ENCODE peak calls at places on chromosomes 11 and 22, in ten cellular contexts. Q, I, H, V, Y, U, J, P, K and D are unnamed samples.

GRCh38 chr22:39527481-39527961 is 5.0 kb downstream of the RPS19BP1 start:
- DNase-seq in Q (no peak), I (no peak), H (no peak), V (no peak), Y (peak), U (peak), J (no peak), P (no peak), K (no peak), D (no peak)

GRCh38 chr11:66725646-66726045 is 3.4 kb downstream of the SPTBN2 start:
- DNase-seq in Q (no peak), I (no peak), H (no peak), V (no peak), Y (no peak), U (no peak), J (no peak), P (no peak), K (peak), D (no peak)

GRCh38 chr11:118933486-118933885 is 7.8 kb upstream of the BCL9L start:
- DNase-seq in Q (no peak), I (peak), H (no peak), V (no peak), Y (no peak), U (no peak), J (no peak), P (no peak), K (no peak), D (no peak)

GRCh38 chr11:46896719-46897406 is 21.5 kb downstream of the LRP4 start:
- DNase-seq in Q (no peak), I (no peak), H (no peak), V (no peak), Y (peak), U (no peak), J (no peak), P (no peak), K (peak), D (no peak)

GRCh38 chr11:45752136-45752535 is 52.8 kb upstream of the SLC35C1 start:
- DNase-seq in Q (no peak), I (no peak), H (no peak), V (no peak), Y (no peak), U (no peak), J (no peak), P (no peak), K (no peak), D (no peak)

GRCh38 chr11:121553806-121554205 is 101.0 kb upstream of the SORL1-AS1 start:
- DNase-seq in Q (no peak), I (no peak), H (no peak), V (peak), Y (peak), U (no peak), J (no peak), P (no peak), K (peak), D (no peak)

GRCh38 chr11:68329993-68330699 is 17.8 kb downstream of the LRP5 start:
- DNase-seq in Q (no peak), I (no peak), H (no peak), V (peak), Y (no peak), U (no peak), J (no peak), P (no peak), K (no peak), D (no peak)

GRCh38 chr11:21104641-21105040 is 435.3 kb downstream of the NELL1 start:
- DNase-seq in Q (no peak), I (no peak), H (no peak), V (no peak), Y (no peak), U (no peak), J (no peak), P (no peak), K (no peak), D (no peak)

GRCh38 chr11:121930004-121930965 is 185.7 kb downstream of the BLID start:
- DNase-seq in Q (no peak), I (no peak), H (no peak), V (no peak), Y (no peak), U (peak), J (no peak), P (no peak), K (peak), D (no peak)

GRCh38 chr11:71145988-71146824 is 106.2 kb downstream of the SHANK2 start:
- DNase-seq in Q (no peak), I (no peak), H (no peak), V (no peak), Y (no peak), U (no peak), J (no peak), P (no peak), K (no peak), D (no peak)

GRCh38 chr22:46661221-46661851 is 41.1 kb downstream of the GRAMD4 start:
- DNase-seq in Q (no peak), I (no peak), H (no peak), V (no peak), Y (peak), U (no peak), J (no peak), P (peak), K (peak), D (no peak)

GRCh38 chr11:126415669-126416420 is 60.4 kb downstream of the ST3GAL4 start:
- DNase-seq in Q (no peak), I (peak), H (no peak), V (no peak), Y (no peak), U (peak), J (no peak), P (no peak), K (peak), D (no peak)

GRCh38 chr11:19419021-19419750 is 178.4 kb upstream of the E2F8 start:
- DNase-seq in Q (no peak), I (no peak), H (no peak), V (no peak), Y (no peak), U (no peak), J (no peak), P (no peak), K (peak), D (no peak)

GRCh38 chr11:48066881-48067800 is 86.8 kb downstream of the PTPRJ start:
- DNase-seq in Q (no peak), I (no peak), H (no peak), V (peak), Y (no peak), U (no peak), J (no peak), P (no peak), K (no peak), D (peak)

GRCh38 chr22:50626856-50627451 is 998 bp downstream of the ARSA start:
- DNase-seq in Q (no peak), I (no peak), H (no peak), V (peak), Y (no peak), U (no peak), J (no peak), P (no peak), K (no peak), D (no peak)

GRCh38 chr22:39003165-39003638 is 10.9 kb upstream of the APOBEC3C start:
- DNase-seq in Q (peak), I (peak), H (peak), V (peak), Y (peak), U (peak), J (peak), P (peak), K (peak), D (peak)

GRCh38 chr11:128620306-128621175 is 33.2 kb upstream of the ETS1 start:
- DNase-seq in Q (no peak), I (no peak), H (no peak), V (peak), Y (no peak), U (no peak), J (no peak), P (no peak), K (peak), D (no peak)

GRCh38 chr11:97451441-97451840 is 1061.6 kb downstream of the JRKL start:
- DNase-seq in Q (no peak), I (no peak), H (no peak), V (no peak), Y (no peak), U (no peak), J (no peak), P (no peak), K (no peak), D (no peak)

GRCh38 chr11:117376517-117376916 is 48.9 kb downstream of the CEP164 start:
- DNase-seq in Q (no peak), I (no peak), H (no peak), V (no peak), Y (no peak), U (no peak), J (no peak), P (no peak), K (no peak), D (no peak)

GRCh38 chr22:27844656-27845602 is 43.4 kb upstream of the MN1 start:
- DNase-seq in Q (no peak), I (no peak), H (no peak), V (peak), Y (no peak), U (no peak), J (no peak), P (no peak), K (peak), D (no peak)

GRCh38 chr11:36469881-36470802 is 39.9 kb downstream of the TRAF6 start:
- DNase-seq in Q (no peak), I (no peak), H (no peak), V (no peak), Y (no peak), U (no peak), J (no peak), P (no peak), K (peak), D (no peak)

GRCh38 chr11:33490842-33491370 is 209.7 kb downstream of the C11orf91 start:
- DNase-seq in Q (no peak), I (no peak), H (no peak), V (no peak), Y (no peak), U (no peak), J (no peak), P (no peak), K (no peak), D (no peak)

GRCh38 chr22:30301995-30302809 is 12.9 kb upstream of the CASTOR1 start:
- DNase-seq in Q (no peak), I (no peak), H (no peak), V (no peak), Y (peak), U (peak), J (no peak), P (no peak), K (peak), D (no peak)

GRCh38 chr22:38289583-38290082 is 16.8 kb upstream of the TMEM184B start:
- DNase-seq in Q (no peak), I (no peak), H (no peak), V (no peak), Y (no peak), U (peak), J (no peak), P (no peak), K (no peak), D (no peak)

GRCh38 chr22:47547881-47548630 is 785.6 kb downstream of the TBC1D22A start:
- DNase-seq in Q (no peak), I (no peak), H (no peak), V (no peak), Y (no peak), U (no peak), J (no peak), P (no peak), K (no peak), D (no peak)

GRCh38 chr11:77035041-77035440 is 843 bp downstream of the B3GNT6 start:
- DNase-seq in Q (no peak), I (no peak), H (no peak), V (no peak), Y (no peak), U (no peak), J (no peak), P (no peak), K (no peak), D (no peak)

GRCh38 chr11:66880484-66881211 is 23.8 kb downstream of the LRFN4 start:
- DNase-seq in Q (no peak), I (no peak), H (no peak), V (no peak), Y (peak), U (no peak), J (no peak), P (peak), K (no peak), D (no peak)

GRCh38 chr11:4102711-4103110 is 8.1 kb downstream of the RRM1 start:
- DNase-seq in Q (no peak), I (no peak), H (no peak), V (no peak), Y (no peak), U (no peak), J (no peak), P (no peak), K (no peak), D (no peak)

GRCh38 chr11:38680166-38680565 is 2082.1 kb upstream of the RAG2 start:
- DNase-seq in Q (no peak), I (no peak), H (no peak), V (no peak), Y (no peak), U (no peak), J (no peak), P (no peak), K (no peak), D (no peak)

DNA sequence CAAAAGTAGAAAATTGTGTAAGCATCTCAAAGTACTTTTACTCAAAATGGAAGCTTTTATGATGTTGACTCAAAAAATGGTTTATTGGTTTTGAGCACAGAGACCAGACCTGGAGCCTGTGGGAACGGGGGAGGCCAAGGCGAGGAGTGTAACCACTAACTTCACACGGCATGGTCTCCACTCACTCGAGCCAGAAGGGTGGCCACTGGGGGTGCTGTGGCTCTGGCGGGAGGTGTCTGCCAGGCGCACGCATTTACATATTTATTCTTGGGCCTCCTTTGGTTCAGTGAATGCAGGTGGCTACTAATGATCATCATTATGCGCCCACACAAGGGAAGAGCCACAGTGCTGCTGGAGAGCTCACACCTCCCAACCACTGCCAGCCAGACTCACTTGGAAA is 64.6 kb downstream of the FLRT1 start:
- DNase-seq in Q (no peak), I (no peak), H (no peak), V (peak), Y (no peak), U (no peak), J (peak), P (no peak), K (no peak), D (no peak)
- TF ChIP-seq CTCF in Q (peak), I (no peak), H (peak), V (peak), Y (no peak), U (no peak), J (no peak), P (no peak), K (peak), D (no peak)

GRCh38 chr11:74699615-74700396 is 31.4 kb downstream of the CHRDL2 start:
- DNase-seq in Q (no peak), I (no peak), H (no peak), V (no peak), Y (no peak), U (no peak), J (no peak), P (no peak), K (no peak), D (no peak)

GRCh38 chr11:74702383-74703007 is 28.7 kb downstream of the CHRDL2 start:
- DNase-seq in Q (peak), I (peak), H (no peak), V (peak), Y (peak), U (peak), J (peak), P (no peak), K (peak), D (peak)

GRCh38 chr11:74697722-74698121 is 33.5 kb downstream of the CHRDL2 start:
- DNase-seq in Q (no peak), I (no peak), H (no peak), V (no peak), Y (no peak), U (no peak), J (no peak), P (no peak), K (no peak), D (no peak)

GRCh38 chr11:74703211-74703610 is 28.0 kb downstream of the CHRDL2 start:
- DNase-seq in Q (no peak), I (no peak), H (no peak), V (no peak), Y (no peak), U (no peak), J (no peak), P (no peak), K (no peak), D (no peak)

GRCh38 chr11:74701351-74701750 is 29.9 kb downstream of the CHRDL2 start:
- DNase-seq in Q (no peak), I (no peak), H (no peak), V (peak), Y (no peak), U (no peak), J (peak), P (no peak), K (no peak), D (no peak)
- TF ChIP-seq CTCF in Q (peak), I (no peak), H (no peak), V (peak), Y (no peak), U (no peak), J (peak), P (no peak), K (peak), D (no peak)

GRCh38 chr11:70082829-70083228 is 4.7 kb downstream of the ANO1 start:
- DNase-seq in Q (no peak), I (no peak), H (no peak), V (peak), Y (peak), U (no peak), J (no peak), P (no peak), K (no peak), D (peak)
- TF ChIP-seq CTCF in Q (no peak), I (no peak), H (peak), V (peak), Y (peak), U (no peak), J (no peak), P (peak), K (peak), D (no peak)

DNA sequence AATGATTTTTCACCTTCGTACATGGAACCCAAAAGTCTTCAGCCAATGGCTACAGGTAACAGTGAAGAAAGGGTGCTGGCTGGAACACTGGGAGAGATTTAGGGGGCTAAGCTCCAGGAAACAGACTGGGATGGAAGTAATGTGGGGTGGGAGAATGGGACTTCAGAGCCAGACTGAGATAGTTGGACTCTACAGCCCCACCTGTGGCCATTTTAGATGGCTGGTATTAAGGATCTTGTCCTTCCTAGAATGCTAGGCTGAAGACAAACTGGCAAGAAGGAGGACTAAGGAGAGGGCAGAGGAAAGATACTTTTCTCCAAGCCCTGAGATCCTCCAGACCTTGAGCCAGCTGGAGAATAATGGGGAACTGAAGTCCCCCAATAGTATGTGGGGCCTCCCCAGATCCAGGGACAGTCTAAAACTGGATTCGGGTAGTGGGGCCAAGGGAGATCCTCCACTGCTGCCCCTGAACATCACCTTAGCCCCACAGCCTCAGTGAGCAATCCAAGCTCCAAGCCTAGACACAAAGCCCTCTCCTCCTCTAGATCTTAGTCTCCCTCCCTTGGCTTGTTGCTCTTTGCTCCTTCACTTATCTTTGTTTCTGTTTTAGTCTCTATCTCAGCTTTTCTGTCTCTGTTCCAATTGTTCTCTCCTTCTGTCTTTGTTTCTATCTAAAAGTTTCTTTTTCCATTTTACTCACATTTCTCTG is 16.1 kb upstream of the RRAS2 start:
- DNase-seq in Q (no peak), I (no peak), H (no peak), V (peak), Y (no peak), U (no peak), J (peak), P (no peak), K (no peak), D (no peak)
- TF ChIP-seq CTCF in Q (peak), I (no peak), H (peak), V (peak), Y (peak), U (no peak), J (peak), P (peak), K (peak), D (peak)

DNA sequence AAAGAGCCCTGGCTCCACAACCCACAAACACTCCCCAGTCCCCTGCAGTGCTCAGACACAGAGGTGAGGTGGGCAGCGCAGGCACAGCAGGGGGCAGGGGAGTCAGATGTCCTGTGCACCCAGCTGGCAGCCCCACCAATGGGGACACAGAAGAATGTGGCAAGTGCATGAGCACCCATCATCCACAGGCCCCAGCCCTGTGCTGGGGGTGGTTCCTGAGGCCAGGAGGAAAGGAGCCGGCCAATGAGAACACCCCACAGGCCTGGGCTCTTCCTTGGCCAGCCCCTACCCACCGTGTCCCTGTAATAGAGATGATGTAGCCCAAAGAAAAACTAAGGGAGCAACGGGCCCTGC is 9.3 kb downstream of the GNB1L start:
- DNase-seq in Q (no peak), I (no peak), H (no peak), V (peak), Y (no peak), U (no peak), J (no peak), P (no peak), K (no peak), D (no peak)
- TF ChIP-seq CTCF in Q (no peak), I (no peak), H (no peak), V (no peak), Y (no peak), U (no peak), J (no peak), P (no peak), K (no peak), D (no peak)

GRCh38 chr11:16607675-16608644 is 130.5 kb upstream of the C11orf58 start:
- DNase-seq in Q (no peak), I (peak), H (no peak), V (peak), Y (peak), U (peak), J (peak), P (no peak), K (peak), D (peak)

GRCh38 chr11:16605440-16605970 is 132.9 kb upstream of the C11orf58 start:
- DNase-seq in Q (no peak), I (peak), H (no peak), V (peak), Y (peak), U (no peak), J (peak), P (no peak), K (peak), D (peak)

GRCh38 chr11:16606784-16607674 is 131.4 kb upstream of the C11orf58 start:
- DNase-seq in Q (no peak), I (peak), H (no peak), V (peak), Y (peak), U (peak), J (peak), P (no peak), K (no peak), D (peak)

GRCh38 chr11:16604784-16605439 is 133.5 kb upstream of the C11orf58 start:
- DNase-seq in Q (no peak), I (peak), H (no peak), V (peak), Y (peak), U (peak), J (peak), P (no peak), K (peak), D (peak)

GRCh38 chr11:16605971-16606783 is 132.3 kb upstream of the C11orf58 start:
- DNase-seq in Q (peak), I (peak), H (peak), V (peak), Y (peak), U (peak), J (peak), P (peak), K (peak), D (peak)
- TF ChIP-seq CTCF in Q (peak), I (peak), H (peak), V (peak), Y (peak), U (peak), J (peak), P (peak), K (peak), D (peak)

GRCh38 chr11:1765871-1766718 is 2.4 kb upstream of the CTSD start:
- DNase-seq in Q (no peak), I (no peak), H (no peak), V (peak), Y (no peak), U (no peak), J (peak), P (no peak), K (no peak), D (no peak)
- TF ChIP-seq CTCF in Q (peak), I (no peak), H (no peak), V (peak), Y (no peak), U (no peak), J (peak), P (peak), K (no peak), D (peak)

GRCh38 chr11:12942157-12942556 is 67.0 kb upstream of the RASSF10 start:
- DNase-seq in Q (no peak), I (no peak), H (no peak), V (no peak), Y (no peak), U (no peak), J (no peak), P (no peak), K (no peak), D (no peak)
- TF ChIP-seq CTCF in Q (no peak), I (no peak), H (no peak), V (peak), Y (no peak), U (no peak), J (no peak), P (no peak), K (no peak), D (no peak)

GRCh38 chr11:106386519-106386918 is 309.1 kb downstream of the AASDHPPT start:
- DNase-seq in Q (no peak), I (no peak), H (no peak), V (no peak), Y (no peak), U (no peak), J (no peak), P (no peak), K (no peak), D (no peak)
- TF ChIP-seq CTCF in Q (no peak), I (no peak), H (no peak), V (no peak), Y (no peak), U (no peak), J (no peak), P (no peak), K (no peak), D (no peak)